ENCODE peak calls at places on chromosome 11, in four cellular contexts. One of them, this sample, is unnamed.

GRCh38 chr11:86160546-86161149 is 83.9 kb upstream of the EED start:
- DNase-seq in mesothelial cell of epicardium: no peak
- DNase-seq in caudate nucleus: no peak
- DNase-seq in ELF-1: no peak
- DNase-seq in this sample: no peak

GRCh38 chr11:40882301-40882700 is 577.2 kb downstream of the LRRC4C start:
- DNase-seq in ELF-1: no peak
- DNase-seq in mesothelial cell of epicardium: no peak
- DNase-seq in caudate nucleus: no peak
- DNase-seq in this sample: no peak

GRCh38 chr11:61978703-61979661 is 11.5 kb upstream of the FTH1 start:
- DNase-seq in ELF-1: no peak
- DNase-seq in caudate nucleus: no peak
- DNase-seq in mesothelial cell of epicardium: peak; percentile 22
- DNase-seq in this sample: no peak

GRCh38 chr11:12005061-12005460 is 3.4 kb downstream of the DKK3 start:
- DNase-seq in ELF-1: no peak
- DNase-seq in caudate nucleus: no peak
- DNase-seq in mesothelial cell of epicardium: no peak
- DNase-seq in this sample: no peak

GRCh38 chr11:8913961-8914660 is 3.1 kb downstream of the AKIP1 start:
- DNase-seq in mesothelial cell of epicardium: peak; percentile 50
- DNase-seq in caudate nucleus: no peak
- DNase-seq in ELF-1: peak; percentile 52
- DNase-seq in this sample: peak; percentile 78

GRCh38 chr11:47437218-47437745 is 11.0 kb upstream of the PSMC3 start:
- DNase-seq in ELF-1: no peak
- DNase-seq in mesothelial cell of epicardium: no peak
- DNase-seq in caudate nucleus: no peak
- DNase-seq in this sample: no peak

GRCh38 chr11:20022363-20023081 is 137.8 kb downstream of the DBX1 start:
- DNase-seq in caudate nucleus: no peak
- DNase-seq in mesothelial cell of epicardium: no peak
- DNase-seq in ELF-1: peak; percentile 93
- DNase-seq in this sample: peak; percentile 91

GRCh38 chr11:66353762-66354161 is 6.3 kb upstream of the B4GAT1 start:
- DNase-seq in mesothelial cell of epicardium: no peak
- DNase-seq in caudate nucleus: no peak
- DNase-seq in ELF-1: no peak
- DNase-seq in this sample: no peak

GRCh38 chr11:35065566-35065965 is 73.4 kb upstream of the CD44 start:
- DNase-seq in mesothelial cell of epicardium: no peak
- DNase-seq in ELF-1: no peak
- DNase-seq in caudate nucleus: no peak
- DNase-seq in this sample: no peak

GRCh38 chr11:59218893-59219292 is 6.2 kb upstream of the MPEG1 start:
- DNase-seq in mesothelial cell of epicardium: no peak
- DNase-seq in ELF-1: no peak
- DNase-seq in caudate nucleus: no peak
- DNase-seq in this sample: no peak

GRCh38 chr11:113805640-113806039 is 26.0 kb downstream of the CLDN25 start:
- DNase-seq in mesothelial cell of epicardium: no peak
- DNase-seq in caudate nucleus: no peak
- DNase-seq in ELF-1: no peak
- DNase-seq in this sample: no peak

GRCh38 chr11:14861680-14862079 is 30.4 kb downstream of the CYP2R1 start:
- DNase-seq in caudate nucleus: no peak
- DNase-seq in mesothelial cell of epicardium: no peak
- DNase-seq in ELF-1: no peak
- DNase-seq in this sample: no peak

GRCh38 chr11:31809857-31810778 is 1.0 kb downstream of the PAX6 start:
- DNase-seq in mesothelial cell of epicardium: peak; percentile 69
- DNase-seq in ELF-1: peak; percentile 75
- DNase-seq in caudate nucleus: no peak
- DNase-seq in this sample: peak; percentile 73

GRCh38 chr11:95242990-95243590 is 12.1 kb upstream of the SESN3 start:
- DNase-seq in ELF-1: no peak
- DNase-seq in caudate nucleus: no peak
- DNase-seq in mesothelial cell of epicardium: no peak
- DNase-seq in this sample: no peak

GRCh38 chr11:67584205-67584880 is 731 bp downstream of the GSTP1 start:
- DNase-seq in caudate nucleus: peak; percentile 56
- DNase-seq in ELF-1: peak; percentile 51
- DNase-seq in mesothelial cell of epicardium: peak; percentile 62
- DNase-seq in this sample: peak; percentile 65

GRCh38 chr11:1706634-1707400 is 9.8 kb downstream of the KRTAP5-6 start:
- DNase-seq in mesothelial cell of epicardium: no peak
- DNase-seq in ELF-1: no peak
- DNase-seq in caudate nucleus: no peak
- DNase-seq in this sample: no peak

GRCh38 chr11:10902301-10902700 is 44.4 kb upstream of the ZBED5 start:
- DNase-seq in mesothelial cell of epicardium: no peak
- DNase-seq in caudate nucleus: no peak
- DNase-seq in ELF-1: no peak
- DNase-seq in this sample: no peak

GRCh38 chr11:133968300-133968699 is 11.5 kb upstream of the IGSF9B start:
- DNase-seq in mesothelial cell of epicardium: peak; percentile 73
- DNase-seq in ELF-1: peak; percentile 59
- DNase-seq in caudate nucleus: no peak
- DNase-seq in this sample: peak; percentile 69

GRCh38 chr11:103091024-103091423 is 936 bp downstream of the DCUN1D5 start:
- DNase-seq in mesothelial cell of epicardium: no peak
- DNase-seq in ELF-1: peak; percentile 30
- DNase-seq in caudate nucleus: no peak
- DNase-seq in this sample: peak; percentile 61

GRCh38 chr11:123054301-123055065 is 7.5 kb downstream of the HSPA8 start:
- DNase-seq in mesothelial cell of epicardium: no peak
- DNase-seq in ELF-1: no peak
- DNase-seq in caudate nucleus: no peak
- DNase-seq in this sample: peak; percentile 95

GRCh38 chr11:66056541-66056940 is 4.4 kb downstream of the SF3B2 start:
- DNase-seq in ELF-1: no peak
- DNase-seq in mesothelial cell of epicardium: no peak
- DNase-seq in caudate nucleus: no peak
- DNase-seq in this sample: no peak

GRCh38 chr11:90414221-90414620 is 191.4 kb upstream of the CHORDC1 start:
- DNase-seq in mesothelial cell of epicardium: no peak
- DNase-seq in ELF-1: no peak
- DNase-seq in caudate nucleus: no peak
- DNase-seq in this sample: no peak

GRCh38 chr11:12215192-12215591 is 104.8 kb downstream of the MICAL2 start:
- DNase-seq in ELF-1: no peak
- DNase-seq in mesothelial cell of epicardium: no peak
- DNase-seq in caudate nucleus: no peak
- DNase-seq in this sample: peak; percentile 15

GRCh38 chr11:111977141-111978027 is 40.2 kb downstream of the DIXDC1 start:
- DNase-seq in mesothelial cell of epicardium: peak; percentile 71
- DNase-seq in caudate nucleus: peak; percentile 73
- DNase-seq in ELF-1: peak; percentile 61
- DNase-seq in this sample: peak; percentile 57

GRCh38 chr11:7341551-7341950 is 89.8 kb downstream of the SYT9 start:
- DNase-seq in mesothelial cell of epicardium: no peak
- DNase-seq in ELF-1: no peak
- DNase-seq in caudate nucleus: no peak
- DNase-seq in this sample: no peak

GRCh38 chr11:95392644-95393043 is 161.6 kb upstream of the SESN3 start:
- DNase-seq in ELF-1: no peak
- DNase-seq in mesothelial cell of epicardium: no peak
- DNase-seq in caudate nucleus: no peak
- DNase-seq in this sample: no peak

GRCh38 chr11:12834166-12834565 is 159.9 kb downstream of the TEAD1 start:
- DNase-seq in caudate nucleus: no peak
- DNase-seq in ELF-1: no peak
- DNase-seq in mesothelial cell of epicardium: no peak
- DNase-seq in this sample: no peak

GRCh38 chr11:2207212-2207611 is 35.6 kb upstream of the TH start:
- DNase-seq in ELF-1: peak; percentile 0
- DNase-seq in caudate nucleus: no peak
- DNase-seq in mesothelial cell of epicardium: peak; percentile 20
- DNase-seq in this sample: no peak

GRCh38 chr11:112834277-112834755 is 126.9 kb upstream of the NCAM1 start:
- DNase-seq in ELF-1: no peak
- DNase-seq in mesothelial cell of epicardium: no peak
- DNase-seq in caudate nucleus: peak; percentile 45
- DNase-seq in this sample: no peak

GRCh38 chr11:82305123-82305522 is 428.5 kb downstream of the FAM181B start:
- DNase-seq in mesothelial cell of epicardium: no peak
- DNase-seq in ELF-1: no peak
- DNase-seq in caudate nucleus: no peak
- DNase-seq in this sample: no peak

GRCh38 chr11:125338886-125339811 is 156.9 kb downstream of the FEZ1 start:
- DNase-seq in mesothelial cell of epicardium: no peak
- DNase-seq in caudate nucleus: no peak
- DNase-seq in ELF-1: no peak
- DNase-seq in this sample: no peak

GRCh38 chr11:102974552-102975280 is 19.2 kb upstream of the MMP13 start:
- DNase-seq in mesothelial cell of epicardium: no peak
- DNase-seq in caudate nucleus: no peak
- DNase-seq in ELF-1: no peak
- DNase-seq in this sample: no peak

GRCh38 chr11:13963169-13963948 is 836 bp downstream of the SPON1 start:
- DNase-seq in mesothelial cell of epicardium: peak; percentile 49
- DNase-seq in ELF-1: peak; percentile 44
- DNase-seq in caudate nucleus: peak; percentile 38
- DNase-seq in this sample: peak; percentile 58

GRCh38 chr11:68411501-68411991 is 49.0 kb upstream of the PPP6R3 start:
- DNase-seq in ELF-1: no peak
- DNase-seq in caudate nucleus: no peak
- DNase-seq in mesothelial cell of epicardium: no peak
- DNase-seq in this sample: no peak

GRCh38 chr11:65310215-65310614 is 4.5 kb upstream of the CDC42EP2 start:
- DNase-seq in caudate nucleus: no peak
- DNase-seq in mesothelial cell of epicardium: no peak
- DNase-seq in ELF-1: no peak
- DNase-seq in this sample: no peak

GRCh38 chr11:24516658-24517057 is 19.8 kb downstream of the LUZP2 start:
- DNase-seq in caudate nucleus: no peak
- DNase-seq in ELF-1: no peak
- DNase-seq in mesothelial cell of epicardium: no peak
- DNase-seq in this sample: no peak

GRCh38 chr11:72204865-72205264 is 11.7 kb upstream of the FOLR2 start:
- DNase-seq in ELF-1: no peak
- DNase-seq in caudate nucleus: no peak
- DNase-seq in mesothelial cell of epicardium: no peak
- DNase-seq in this sample: no peak